ENCODE peak calls at places on chromosomes 16 and 17, in seven cellular contexts. J is WTC11, Y is cardiac fibroblast, N is right lobe of liver, A is ovary, T is astrocyte, E is adrenal gland. G is an unnamed sample.

GRCh38 chr17:1179635-1180433 is at the start of gene ABR:
- DNase-seq in Y (peak; percentile 23), J (peak; percentile 74), A (peak; percentile 83), T (no peak), N (peak; percentile 65), E (peak; percentile 65), G (peak; percentile 34)

GRCh38 chr16:22678311-22678710 is 135.7 kb upstream of the HS3ST2 start:
- DNase-seq in N (no peak), J (no peak), Y (no peak), T (no peak), A (no peak), E (no peak), G (no peak)

GRCh38 chr17:61635913-61636432 is 45.0 kb upstream of the NACA2 start:
- DNase-seq in T (peak; percentile 16), N (no peak), J (peak; percentile 49), A (no peak), E (peak; percentile 69), Y (peak; percentile 83), G (peak; percentile 16)

GRCh38 chr17:67082110-67082509 is 37.8 kb downstream of the CACNG1 start:
- DNase-seq in J (no peak), A (no peak), T (no peak), N (no peak), Y (no peak), E (no peak), G (no peak)

GRCh38 chr17:78112508-78113471 is 15.8 kb downstream of the TMC6 start:
- DNase-seq in E (peak; percentile 88), A (peak; percentile 78), T (no peak), Y (peak; percentile 58), J (peak; percentile 94), N (peak; percentile 82), G (peak; percentile 88)

GRCh38 chr17:68955181-68955841 is at the start of gene ABCA8:
- DNase-seq in A (peak; percentile 56), E (peak; percentile 57), Y (peak; percentile 84), N (no peak), T (peak; percentile 19), J (no peak), G (no peak)

GRCh38 chr16:14003119-14003570 is 68.0 kb upstream of the MRTFB start:
- DNase-seq in Y (peak; percentile 50), E (peak; percentile 49), N (no peak), A (peak; percentile 45), J (peak; percentile 69), T (peak; percentile 65), G (no peak)

GRCh38 chr17:49882434-49882833 is 34.6 kb upstream of the TAC4 start:
- DNase-seq in T (no peak), J (no peak), N (no peak), Y (no peak), A (no peak), E (no peak), G (no peak)

GRCh38 chr16:70660672-70661350 is 14.5 kb downstream of the IL34 start:
- DNase-seq in J (no peak), E (no peak), Y (no peak), A (no peak), N (no peak), T (no peak), G (no peak)

GRCh38 chr17:57869599-57870282 is 19.9 kb upstream of the MRPS23 start:
- DNase-seq in E (peak; percentile 57), Y (peak; percentile 78), T (peak; percentile 91), N (peak; percentile 15), A (no peak), J (no peak), G (no peak)

GRCh38 chr17:69406906-69407305 is 7.6 kb upstream of the MAP2K6 start:
- DNase-seq in J (no peak), E (no peak), T (no peak), Y (peak; percentile 25), N (no peak), A (no peak), G (no peak)

GRCh38 chr17:11144358-11145233 is 96.4 kb upstream of the SHISA6 start:
- DNase-seq in Y (peak; percentile 59), E (peak; percentile 73), T (no peak), A (no peak), N (no peak), J (peak; percentile 18), G (peak; percentile 21)

GRCh38 chr17:32626371-32626770 is 139.6 kb downstream of the CDK5R1 start:
- DNase-seq in E (no peak), T (no peak), J (no peak), A (no peak), Y (no peak), N (no peak), G (no peak)

DNA sequence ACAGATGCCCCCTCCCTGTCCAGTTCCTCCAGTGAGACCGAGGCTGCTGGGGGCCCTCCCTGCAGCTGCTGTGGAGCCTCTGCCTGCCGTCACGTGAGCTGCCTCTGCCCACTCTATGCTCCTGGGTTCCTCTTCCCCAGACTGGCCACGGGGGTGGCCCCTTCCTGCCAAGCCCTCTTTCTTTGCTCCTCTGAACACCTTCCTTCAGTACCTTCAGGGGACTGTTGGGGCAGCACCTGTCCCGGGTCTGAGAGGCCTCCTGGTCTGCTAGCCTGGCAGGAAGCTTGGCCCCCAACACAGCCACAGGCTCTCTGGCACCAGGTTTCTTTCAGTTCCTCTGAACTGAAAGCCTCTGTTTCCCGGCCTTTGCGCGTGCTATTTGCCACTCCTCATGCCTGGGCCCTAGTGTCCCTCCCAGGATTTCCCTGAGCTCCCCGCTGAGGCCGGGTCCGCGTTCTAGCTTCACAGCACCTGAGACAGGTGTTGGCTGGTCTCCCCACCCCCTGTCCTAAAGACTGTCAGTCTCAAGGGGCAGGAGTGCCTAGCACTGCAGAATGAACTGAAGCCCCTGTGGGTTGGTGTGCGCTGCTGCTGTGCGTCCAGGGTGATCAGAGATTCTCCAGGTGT is 6.6 kb upstream of the ATP6V0C start:
- DNase-seq in J (no peak), T (no peak), E (no peak), A (no peak), Y (no peak), N (peak; percentile 70), G (no peak)
- TF ChIP-seq CTCF in J (no peak), T (no peak), E (no peak), A (no peak), Y (no peak), N (no peak), G (no peak)

GRCh38 chr16:68310441-68311315 is at the start of the genes PRMT7 and SLC7A6OS:
- DNase-seq in E (peak; percentile 89), T (peak; percentile 79), N (peak; percentile 94), Y (peak; percentile 87), J (peak; percentile 90), A (peak; percentile 82), G (peak; percentile 78)
- TF ChIP-seq CTCF in E (no peak), T (no peak), N (peak; percentile 22), Y (peak; percentile 6), J (no peak), A (no peak), G (no peak)

DNA sequence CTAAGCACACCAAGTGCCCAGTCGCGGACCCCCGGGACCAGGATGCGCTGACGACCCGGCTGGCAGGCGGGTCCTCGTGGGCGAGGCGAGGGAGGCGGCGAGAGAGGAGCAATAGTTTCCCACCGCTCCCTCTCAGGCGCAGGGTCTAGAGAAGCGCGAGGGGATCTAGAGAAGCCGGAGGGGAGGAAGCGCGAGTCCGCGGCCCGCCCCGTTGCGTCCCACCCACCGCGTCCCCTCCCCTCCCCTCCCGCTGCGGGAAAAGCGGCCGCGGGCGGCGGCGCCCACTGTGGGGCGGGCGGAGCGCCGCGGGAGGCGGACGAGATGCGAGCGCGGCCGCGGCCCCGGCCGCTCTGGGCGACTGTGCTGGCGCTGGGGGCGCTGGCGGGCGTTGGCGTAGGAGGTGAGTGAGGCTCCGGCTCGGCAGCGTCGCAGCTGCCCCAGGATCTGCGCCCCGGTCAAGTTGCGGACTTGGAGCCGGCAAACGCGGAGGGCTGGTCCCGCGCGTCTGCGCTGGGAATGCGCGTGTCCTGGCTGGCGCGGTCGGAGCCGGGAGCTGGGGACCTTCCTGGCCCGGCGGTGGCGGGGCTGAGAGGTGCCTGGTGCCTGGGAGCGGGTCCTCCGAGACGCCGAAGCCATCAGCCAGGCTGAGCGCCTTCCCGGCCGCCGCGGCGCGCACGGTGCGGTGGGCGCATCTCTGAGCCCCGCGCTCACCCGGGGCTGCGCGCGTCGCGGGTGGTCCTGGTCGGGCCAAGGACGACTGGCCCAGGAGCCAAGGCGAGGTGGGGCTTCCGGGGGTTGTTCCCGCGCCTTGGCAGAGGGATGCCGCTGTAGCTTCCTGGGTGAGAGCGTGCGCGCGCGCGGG is at the start of gene ITGB3:
- DNase-seq in E (peak; percentile 72), Y (peak; percentile 79), A (peak; percentile 75), T (peak; percentile 65), N (peak; percentile 87), J (peak; percentile 81), G (peak; percentile 65)
- TF ChIP-seq CTCF in E (peak; percentile 45), Y (peak; percentile 16), A (no peak), T (no peak), N (peak; percentile 49), J (no peak), G (peak; percentile 56)

GRCh38 chr16:1550061-1550460 is 16.6 kb downstream of the TMEM204 start:
- DNase-seq in J (no peak), E (no peak), Y (no peak), T (no peak), A (no peak), N (no peak), G (no peak)
- TF ChIP-seq CTCF in J (no peak), E (no peak), Y (no peak), T (no peak), A (no peak), N (no peak), G (no peak)

DNA sequence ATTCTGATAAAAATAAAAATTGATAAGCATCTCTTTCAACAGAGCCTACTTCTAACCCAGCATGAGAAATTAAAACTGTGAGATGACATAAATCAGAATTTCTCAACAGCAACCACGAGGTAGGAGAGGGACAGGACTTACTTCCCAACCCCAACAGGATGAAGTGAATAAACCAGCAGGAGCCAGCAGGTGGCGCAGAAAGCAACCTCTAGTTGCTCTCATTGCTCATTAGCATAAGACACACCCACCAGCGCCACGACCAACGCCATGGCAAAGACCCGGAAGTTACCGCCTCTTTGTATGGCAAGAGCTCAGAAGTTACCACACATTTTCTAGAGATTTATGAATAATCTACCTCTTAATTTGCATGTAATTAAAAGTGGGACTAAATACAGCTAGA is 189.4 kb upstream of the CDH8 start:
- DNase-seq in E (peak; percentile 90), J (peak; percentile 94), N (peak; percentile 84), A (no peak), Y (peak; percentile 42), T (peak; percentile 20), G (peak; percentile 15)
- TF ChIP-seq CTCF in E (peak; percentile 51), J (peak; percentile 77), N (peak; percentile 53), A (no peak), Y (peak; percentile 16), T (peak; percentile 27), G (peak; percentile 55)

DNA sequence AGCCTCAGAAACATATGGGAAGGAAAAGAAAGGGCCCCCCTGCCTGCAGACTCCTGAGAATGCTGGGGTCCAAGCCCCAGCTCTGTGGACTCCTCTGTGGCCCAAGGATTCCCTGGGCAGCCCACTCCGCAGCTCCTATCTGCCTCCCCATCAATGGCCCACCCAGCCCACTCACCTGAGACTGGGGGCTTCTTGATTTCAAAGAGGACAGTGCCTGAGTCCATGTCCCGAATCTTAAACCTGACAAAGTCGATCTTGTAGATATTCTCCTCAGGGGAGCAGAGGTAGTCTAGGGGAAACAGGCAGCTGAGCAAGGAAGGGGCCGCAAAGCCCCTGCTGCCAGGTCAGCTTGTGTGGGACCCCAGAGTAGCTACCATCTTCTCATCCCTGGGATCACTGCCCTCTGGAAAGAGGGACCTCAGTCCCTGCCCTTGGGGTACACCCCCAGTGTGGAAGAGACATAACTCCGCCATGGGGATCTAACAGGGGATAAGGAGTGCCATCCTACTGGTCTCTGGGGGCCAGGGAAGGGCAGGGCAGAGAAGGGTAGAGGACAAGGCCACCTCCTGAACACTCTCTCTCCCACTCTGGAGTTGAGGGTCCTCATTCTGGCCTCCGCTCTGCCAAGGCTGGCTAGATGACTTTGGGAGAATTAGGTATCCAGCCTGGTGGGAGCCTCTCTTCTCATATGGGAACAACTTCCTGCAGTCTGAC is 3.9 kb downstream of the UNC119 start:
- DNase-seq in T (no peak), E (no peak), A (no peak), N (no peak), J (no peak), Y (no peak), G (no peak)
- TF ChIP-seq CTCF in T (no peak), E (peak; percentile 37), A (no peak), N (no peak), J (no peak), Y (no peak), G (no peak)

G was measured in progenitor cell of endocrine pancreas.